ENCODE peak calls at places on chromosomes 4 and X, in four cellular contexts. Y, R, V and G are unnamed samples.

GRCh38 chrX:1239681-1240142 is 27.3 kb upstream of the CRLF2 start:
- DNase-seq in Y (peak), R (no peak), V (peak), G (no peak)

GRCh38 chrX:20066968-20067708 is 49.6 kb downstream of the MAP7D2 start:
- DNase-seq in Y (no peak), R (peak), V (peak), G (peak)

GRCh38 chr4:169583563-169583962 is 28.8 kb downstream of the NEK1 start:
- DNase-seq in Y (no peak), R (no peak), V (no peak), G (peak)

GRCh38 chr4:189021831-189022230 is 882.6 kb downstream of the TRIML1 start:
- DNase-seq in Y (no peak), R (no peak), V (no peak), G (peak)

GRCh38 chr4:90486346-90486745 is 359.2 kb downstream of the CCSER1 start:
- DNase-seq in Y (no peak), R (no peak), V (no peak), G (no peak)

GRCh38 chr4:6172093-6172926 is 28.0 kb downstream of the JAKMIP1 start:
- DNase-seq in Y (no peak), R (no peak), V (no peak), G (no peak)

GRCh38 chr4:99863-100262 is 24.4 kb upstream of the ZNF718 start:
- DNase-seq in Y (no peak), R (no peak), V (no peak), G (peak)

GRCh38 chrX:57929373-57929772 is 19.1 kb upstream of the ZXDA start:
- DNase-seq in Y (no peak), R (peak), V (no peak), G (peak)

GRCh38 chrX:38798956-38799355 is 2.3 kb upstream of the MID1IP1 start:
- DNase-seq in Y (no peak), R (no peak), V (no peak), G (peak)

GRCh38 chr4:2484993-2485392 is 16.1 kb downstream of the RNF4 start:
- DNase-seq in Y (no peak), R (peak), V (peak), G (no peak)

GRCh38 chr4:27789768-27790167 is 929.1 kb downstream of the STIM2 start:
- DNase-seq in Y (no peak), R (no peak), V (no peak), G (peak)

GRCh38 chr4:139659735-139660424 is 5.7 kb upstream of the MGST2 start:
- DNase-seq in Y (no peak), R (no peak), V (no peak), G (no peak)

GRCh38 chrX:13552892-13553291 is 16.5 kb upstream of the EGFL6 start:
- DNase-seq in Y (no peak), R (no peak), V (no peak), G (no peak)

GRCh38 chr4:41015031-41015675 is 199.2 kb downstream of the APBB2 start:
- DNase-seq in Y (no peak), R (no peak), V (no peak), G (no peak)

GRCh38 chr4:145840162-145840768 is 98.4 kb downstream of the ZNF827 start:
- DNase-seq in Y (peak), R (peak), V (no peak), G (peak)

GRCh38 chr4:119678761-119679160 is 50.2 kb upstream of the PDE5A start:
- DNase-seq in Y (no peak), R (no peak), V (no peak), G (peak)

GRCh38 chrX:31658360-31658759 is 586.5 kb upstream of the FTHL17 start:
- DNase-seq in Y (no peak), R (peak), V (no peak), G (peak)

GRCh38 chr4:142396279-142396678 is 449.8 kb downstream of the INPP4B start:
- DNase-seq in Y (no peak), R (no peak), V (no peak), G (peak)

GRCh38 chr4:71217688-71218087 is 121.1 kb upstream of the SLC4A4 start:
- DNase-seq in Y (no peak), R (no peak), V (no peak), G (no peak)